ENCODE peak calls at places on chromosomes 11 and 22, in nine cellular contexts. O is fibroblast of pulmonary artery, W is body of pancreas, M is IMR-90, K is lower lobe of right lung, Z is mammary epithelial cell, H is coronary artery, S is GM23338, I is kidney epithelial cell. B is an unnamed sample.

GRCh38 chr11:121300313-121300971 is 7.9 kb downstream of the SC5D start:
- DNase-seq in O (no peak), W (no peak), M (no peak), K (peak; percentile 51), Z (no peak), H (no peak), S (no peak), I (no peak), B (no peak)

GRCh38 chr11:86627776-86628455 is 44.5 kb downstream of the ME3 start:
- DNase-seq in O (no peak), W (no peak), M (no peak), K (no peak), Z (no peak), H (no peak), S (no peak), I (no peak), B (peak; percentile 39)

GRCh38 chr11:35009941-35010337 is 93.5 kb downstream of the PDHX start:
- DNase-seq in O (no peak), W (no peak), M (no peak), K (no peak), Z (no peak), H (no peak), S (no peak), I (no peak), B (no peak)

GRCh38 chr11:35061516-35062440 is 77.2 kb upstream of the CD44 start:
- DNase-seq in O (no peak), W (no peak), M (no peak), K (no peak), Z (no peak), H (no peak), S (no peak), I (no peak), B (no peak)

GRCh38 chr22:46522743-46523300 is 14.6 kb downstream of the CELSR1 start:
- DNase-seq in O (no peak), W (no peak), M (no peak), K (no peak), Z (no peak), H (no peak), S (no peak), I (no peak), B (no peak)

GRCh38 chr11:64245797-64246623 is 733 bp downstream of the PPP1R14B start:
- DNase-seq in O (peak; percentile 82), W (peak; percentile 88), M (peak; percentile 91), K (peak; percentile 76), Z (peak; percentile 97), H (peak; percentile 92), S (peak; percentile 65), I (peak; percentile 85), B (peak; percentile 59)

GRCh38 chr11:100712618-100713017 is 25.5 kb downstream of the ARHGAP42 start:
- DNase-seq in O (no peak), W (no peak), M (no peak), K (no peak), Z (no peak), H (no peak), S (no peak), I (no peak), B (no peak)

GRCh38 chr11:74024630-74025029 is 15.7 kb upstream of the UCP3 start:
- DNase-seq in O (peak; percentile 90), W (peak; percentile 54), M (peak; percentile 92), K (peak; percentile 64), Z (peak; percentile 62), H (no peak), S (no peak), I (no peak), B (peak; percentile 74)

GRCh38 chr11:105915036-105915435 is 107.0 kb downstream of the MSANTD4 start:
- DNase-seq in O (no peak), W (no peak), M (no peak), K (no peak), Z (no peak), H (no peak), S (peak; percentile 27), I (no peak), B (no peak)

GRCh38 chr11:1921576-1922141 is 2.2 kb downstream of the TNNT3 start:
- DNase-seq in O (peak; percentile 92), W (peak; percentile 23), M (no peak), K (no peak), Z (no peak), H (no peak), S (no peak), I (no peak), B (no peak)

GRCh38 chr22:28395920-28396447 is 283.7 kb downstream of the TTC28 start:
- DNase-seq in O (peak; percentile 36), W (no peak), M (peak; percentile 48), K (no peak), Z (no peak), H (no peak), S (no peak), I (no peak), B (peak; percentile 23)

GRCh38 chr11:63505857-63506528 is at the start of gene LGALS12:
- DNase-seq in O (peak; percentile 79), W (peak; percentile 25), M (no peak), K (peak; percentile 59), Z (no peak), H (no peak), S (peak; percentile 23), I (no peak), B (no peak)

GRCh38 chr11:1486054-1486825 is at the start of gene MOB2:
- DNase-seq in O (peak; percentile 11), W (peak; percentile 63), M (peak; percentile 4), K (peak; percentile 63), Z (no peak), H (peak; percentile 88), S (peak; percentile 48), I (peak; percentile 10), B (no peak)

GRCh38 chr22:46549971-46550641 is 12.7 kb upstream of the CELSR1 start:
- DNase-seq in O (no peak), W (no peak), M (no peak), K (peak; percentile 41), Z (no peak), H (no peak), S (no peak), I (no peak), B (no peak)

GRCh38 chr11:78039919-78040671 is 17.0 kb upstream of the KCTD14 start:
- DNase-seq in O (peak; percentile 90), W (peak; percentile 76), M (peak; percentile 85), K (peak; percentile 74), Z (peak; percentile 71), H (no peak), S (no peak), I (no peak), B (peak; percentile 46)

GRCh38 chr11:119092880-119093665 is 8.4 kb downstream of the HMBS start:
- DNase-seq in O (no peak), W (peak; percentile 53), M (peak; percentile 42), K (no peak), Z (no peak), H (no peak), S (no peak), I (no peak), B (no peak)

GRCh38 chr22:28799834-28800307 is 498 bp downstream of the XBP1 start:
- DNase-seq in O (peak; percentile 61), W (peak; percentile 66), M (peak; percentile 54), K (peak; percentile 83), Z (peak; percentile 51), H (peak; percentile 83), S (peak; percentile 60), I (no peak), B (peak; percentile 17)

GRCh38 chr22:44348963-44349950 is 36.5 kb upstream of the SHISAL1 start:
- DNase-seq in O (peak; percentile 28), W (no peak), M (peak; percentile 45), K (no peak), Z (no peak), H (no peak), S (no peak), I (no peak), B (no peak)

GRCh38 chr22:29842740-29843139 is 4.7 kb upstream of the ASCC2 start:
- DNase-seq in O (peak; percentile 91), W (no peak), M (peak; percentile 91), K (no peak), Z (peak; percentile 90), H (no peak), S (no peak), I (peak; percentile 72), B (peak; percentile 58)

GRCh38 chr11:35141538-35141937 is 2.6 kb downstream of the CD44 start:
- DNase-seq in O (no peak), W (peak; percentile 41), M (no peak), K (peak; percentile 85), Z (no peak), H (no peak), S (no peak), I (no peak), B (no peak)

DNA sequence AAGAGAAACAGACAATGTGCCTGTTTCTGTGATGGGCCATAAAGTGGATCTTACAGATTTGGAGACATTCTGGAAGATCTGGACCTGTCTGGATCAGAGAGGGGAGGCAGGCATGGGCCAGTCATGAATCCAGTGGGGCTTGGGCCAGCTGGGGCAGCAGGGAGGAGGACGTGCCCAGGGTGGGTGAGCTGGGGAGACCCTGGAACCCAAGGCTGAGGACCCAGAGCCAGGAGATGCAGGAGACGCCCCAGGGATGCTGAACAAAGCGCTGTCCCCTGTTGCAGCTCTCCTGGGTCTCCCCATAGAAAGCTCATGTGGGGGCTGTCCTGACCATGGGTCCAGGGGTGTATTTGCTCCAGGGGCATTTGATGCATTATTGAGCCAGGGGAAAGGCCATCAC is 1.5 kb upstream of the APOBEC3A start:
- DNase-seq in O (no peak), W (peak; percentile 3), M (no peak), K (no peak), Z (no peak), H (no peak), S (no peak), I (no peak), B (no peak)
- H3K4me3 ChIP-seq in O (no peak overlapping the region), W (no peak overlapping the region), M (no peak overlapping the region), K (no peak overlapping the region), Z (no peak overlapping the region), H (no peak overlapping the region), S (no peak overlapping the region), I (no peak overlapping the region), B (no peak overlapping the region)

GRCh38 chr22:42277988-42278776 is 7.7 kb upstream of the TCF20 start:
- DNase-seq in O (no peak), W (no peak), M (no peak), K (no peak), Z (no peak), H (peak; percentile 71), S (no peak), I (no peak), B (no peak)
- TF ChIP-seq CTCF in O (peak; percentile 16), W (no peak), M (peak; percentile 25), K (no peak), Z (peak; percentile 30), H (no peak), S (peak; percentile 51), I (peak; percentile 10), B (peak; percentile 13)

GRCh38 chr11:69635804-69636511 is 5.0 kb upstream of the CCND1 start:
- DNase-seq in O (no peak), W (no peak), M (no peak), K (no peak), Z (no peak), H (peak; percentile 56), S (no peak), I (no peak), B (no peak)
- H3K4me3 ChIP-seq in O (peak overlapping the region; percentile 17), W (no peak overlapping the region), M (peak overlapping the region; percentile 1), K (peak overlapping the region; percentile 80), Z (no peak overlapping the region), H (peak overlapping the region; percentile 83), S (peak overlapping the region; percentile 91), I (peak overlapping the region; percentile 23), B (peak overlapping the region; percentile 0)

DNA sequence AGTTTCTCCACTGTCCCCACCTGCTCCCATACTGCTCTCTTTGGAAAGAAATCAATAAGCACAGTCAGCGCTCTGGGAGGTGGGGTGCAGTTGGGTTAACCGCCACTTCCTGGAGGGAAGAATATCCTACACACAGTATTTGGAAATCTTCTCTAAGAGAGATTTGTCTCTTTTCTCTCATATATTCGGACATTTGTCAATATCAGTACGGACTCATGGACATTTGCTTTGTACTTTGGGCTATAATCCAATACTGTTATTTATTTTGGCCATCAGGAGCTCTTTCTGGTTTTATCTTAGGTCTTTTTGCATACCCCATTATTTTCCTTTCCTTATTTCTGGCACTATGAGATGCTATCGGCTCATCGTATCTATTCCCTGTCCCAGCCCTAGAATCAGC is 13.7 kb downstream of the NLRP14 start:
- DNase-seq in O (no peak), W (no peak), M (no peak), K (no peak), Z (no peak), H (no peak), S (no peak), I (no peak), B (no peak)
- TF ChIP-seq CTCF in O (no peak), W (no peak), M (no peak), K (no peak), Z (no peak), H (no peak), S (no peak), I (no peak), B (no peak)

B was measured in AG09309.